ENCODE peak calls at places on chromosomes 2 and 18, in five cellular contexts. E is K562, K is endothelial cell of umbilical vein, I is Panc1, C is prostate gland. V is an unnamed sample.

GRCh38 chr2:217166241-217166640 is 306.4 kb upstream of the TNP1 start:
- DNase-seq in C (no peak), E (peak; percentile 18), I (peak; percentile 1), K (peak; percentile 58), V (no peak)

GRCh38 chr2:201471732-201472395 is 20.3 kb downstream of the STRADB start:
- DNase-seq in I (no peak), E (no peak), C (no peak), K (no peak), V (no peak)

GRCh38 chr18:38563396-38563980 is 997.9 kb upstream of the CELF4 start:
- DNase-seq in E (no peak), C (no peak), K (no peak), I (no peak), V (no peak)

GRCh38 chr2:186595219-186595618 is 5.4 kb downstream of the ITGAV start:
- DNase-seq in E (peak; percentile 21), I (no peak), K (peak; percentile 81), C (no peak), V (no peak)

GRCh38 chr2:219459460-219460311 is 25.0 kb downstream of the SPEG start:
- DNase-seq in E (peak; percentile 72), I (peak; percentile 59), K (peak; percentile 38), C (peak; percentile 31), V (no peak)

GRCh38 chr18:2855560-2856350 is 8.9 kb downstream of the EMILIN2 start:
- DNase-seq in C (no peak), K (no peak), I (no peak), E (no peak), V (no peak)

GRCh38 chr2:19893520-19894134 is 8.2 kb downstream of the TTC32 start:
- DNase-seq in K (no peak), I (no peak), E (no peak), C (no peak), V (no peak)

GRCh38 chr2:164205347-164205746 is 415.9 kb downstream of the GRB14 start:
- DNase-seq in C (no peak), K (no peak), I (no peak), E (no peak), V (no peak)

GRCh38 chr2:7111626-7112025 is 194.4 kb downstream of the RNF144A start:
- DNase-seq in I (no peak), C (no peak), E (no peak), K (no peak), V (no peak)

GRCh38 chr2:142426064-142426463 is 295.2 kb upstream of the LRP1B start:
- DNase-seq in C (no peak), E (no peak), K (no peak), I (no peak), V (no peak)

GRCh38 chr2:99216096-99216495 is 35.1 kb downstream of the MRPL30 start:
- DNase-seq in K (no peak), E (no peak), I (no peak), C (no peak), V (no peak)

GRCh38 chr2:239724194-239724849 is 300.8 kb downstream of the NDUFA10 start:
- DNase-seq in I (no peak), K (no peak), C (no peak), E (no peak), V (no peak)

GRCh38 chr2:21443494-21444105 is 319.8 kb downstream of the TDRD15 start:
- DNase-seq in E (no peak), K (no peak), C (no peak), I (no peak), V (no peak)

GRCh38 chr18:63444567-63444966 is 22.3 kb upstream of the VPS4B start:
- DNase-seq in E (no peak), K (no peak), C (no peak), I (no peak), V (peak; percentile 95)

GRCh38 chr2:237593036-237593435 is 2.5 kb upstream of the RAB17 start:
- DNase-seq in I (no peak), K (no peak), E (no peak), C (no peak), V (no peak)

GRCh38 chr2:226413498-226414130 is 386.0 kb downstream of the IRS1 start:
- DNase-seq in E (no peak), C (no peak), K (no peak), I (no peak), V (no peak)

GRCh38 chr2:237864940-237865622 is 5.7 kb downstream of the RAMP1 start:
- DNase-seq in E (no peak), I (no peak), C (peak; percentile 45), K (no peak), V (no peak)

GRCh38 chr18:6411367-6411766 is 3.3 kb downstream of the L3MBTL4 start:
- DNase-seq in K (no peak), C (no peak), I (no peak), E (no peak), V (no peak)

GRCh38 chr2:42474765-42475454 is 18.9 kb downstream of the KCNG3 start:
- DNase-seq in C (no peak), K (no peak), I (no peak), E (no peak), V (no peak)

GRCh38 chr2:196136151-196136550 is 35.2 kb downstream of the STK17B start:
- DNase-seq in I (no peak), K (no peak), E (no peak), C (no peak), V (no peak)

GRCh38 chr2:28338046-28338753 is 54.5 kb upstream of the FOSL2 start:
- DNase-seq in E (no peak), I (no peak), C (peak; percentile 53), K (peak; percentile 81), V (no peak)

GRCh38 chr2:88933980-88934379 is 242.5 kb downstream of the RPIA start:
- DNase-seq in E (no peak), K (peak; percentile 6), C (no peak), I (no peak), V (peak; percentile 4)

GRCh38 chr2:188023035-188023434 is 268.6 kb upstream of the GULP1 start:
- DNase-seq in I (no peak), K (no peak), C (no peak), E (no peak), V (no peak)

GRCh38 chr2:204664708-204665121 is 119.4 kb downstream of the PARD3B start:
- DNase-seq in K (peak; percentile 51), C (no peak), E (no peak), I (no peak), V (no peak)

GRCh38 chr18:13437801-13438506 is 219.4 kb downstream of the LDLRAD4 start:
- DNase-seq in I (no peak), E (no peak), K (no peak), C (no peak), V (no peak)

GRCh38 chr2:26462511-26463251 is 15.2 kb downstream of the OTOF start:
- DNase-seq in E (peak; percentile 74), C (no peak), K (peak; percentile 46), I (no peak), V (peak; percentile 36)

GRCh38 chr2:190615555-190616200 is 33.2 kb upstream of the NAB1 start:
- DNase-seq in E (no peak), K (no peak), C (no peak), I (no peak), V (no peak)

GRCh38 chr2:101038455-101039255 is 36.6 kb downstream of the RPL31 start:
- DNase-seq in C (no peak), K (peak; percentile 29), I (no peak), E (peak; percentile 29), V (peak; percentile 77)

GRCh38 chr2:223297788-223298187 is 245.8 kb downstream of the KCNE4 start:
- DNase-seq in C (no peak), E (no peak), K (no peak), I (no peak), V (no peak)

GRCh38 chr2:145740302-145740701 is 1220.4 kb upstream of the ZEB2 start:
- DNase-seq in E (no peak), I (no peak), C (no peak), K (peak; percentile 66), V (no peak)

GRCh38 chr2:61677306-61677705 is 139.2 kb upstream of the XPO1 start:
- DNase-seq in K (no peak), C (no peak), E (no peak), I (no peak), V (no peak)

GRCh38 chr2:196592331-196592911 is 47.1 kb upstream of the CCDC150 start:
- DNase-seq in K (peak; percentile 39), I (no peak), C (peak; percentile 4), E (no peak), V (no peak)

GRCh38 chr2:96374211-96374951 is 38.8 kb downstream of the NCAPH start:
- DNase-seq in E (no peak), I (no peak), K (peak; percentile 79), C (peak; percentile 75), V (no peak)

DNA sequence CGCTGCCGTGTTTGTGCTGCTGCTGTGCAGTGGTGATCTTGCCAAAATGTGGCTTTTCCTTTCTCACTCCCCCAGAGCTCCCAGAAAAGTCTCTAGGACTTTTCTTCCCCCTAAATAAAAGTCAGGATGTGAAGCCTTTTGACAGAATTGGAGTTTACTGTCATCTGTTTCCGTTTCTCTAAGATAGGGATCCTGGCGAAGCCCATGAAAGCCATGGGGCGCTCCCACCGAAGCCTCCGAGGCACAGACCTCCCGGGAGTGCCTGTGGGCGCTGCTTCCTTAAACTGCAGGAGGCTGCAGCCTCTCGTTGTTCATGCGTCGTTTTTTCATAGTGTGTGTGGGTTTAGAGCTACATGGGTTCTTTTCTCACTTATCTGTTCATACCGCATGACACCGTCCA is 56.8 kb downstream of the ASAP2 start:
- DNase-seq in E (no peak), I (no peak), C (no peak), K (peak; percentile 62), V (no peak)
- TF ChIP-seq POLR2AphosphoS5 in E (no peak), I (no peak), C (no peak), K (no peak), V (no peak)

DNA sequence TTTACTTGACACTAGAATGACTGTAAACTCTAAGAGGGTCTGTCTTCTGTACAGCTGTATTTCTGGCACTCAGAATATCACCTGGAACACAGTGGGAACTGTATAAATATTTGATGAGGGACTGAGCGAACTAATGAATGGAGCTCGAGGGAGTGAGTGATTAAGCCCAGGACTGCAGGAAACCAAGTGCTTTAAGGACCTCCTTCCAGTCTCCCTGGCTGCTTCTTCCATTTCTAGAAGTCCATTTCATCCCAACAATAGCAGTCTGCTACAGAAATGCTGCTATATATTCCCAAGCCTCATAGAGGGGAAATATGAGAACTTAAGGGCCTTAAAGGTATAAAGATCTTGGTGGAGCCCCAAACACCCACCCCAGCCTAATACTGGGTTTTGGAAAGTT is 2.8 kb upstream of the IL1RL2 start:
- DNase-seq in E (no peak), C (no peak), I (no peak), K (no peak), V (no peak)
- H3K27me3 ChIP-seq in E (no peaks in the 10 kb centered on the region), C (no peaks in the 10 kb centered on the region), I (no peaks in the 10 kb centered on the region), K (no peaks in the 10 kb centered on the region), V (no peaks in the 10 kb centered on the region)

GRCh38 chr18:49525981-49526380 is 35.9 kb upstream of the LIPG start:
- DNase-seq in E (no peak), K (no peak), I (no peak), C (no peak), V (no peak)
- TF ChIP-seq POLR2AphosphoS5 in E (no peak), K (no peak), I (no peak), C (no peak), V (no peak)

GRCh38 chr2:136119717-136120675 is 2.0 kb upstream of the CXCR4 start:
- DNase-seq in K (no peak), C (no peak), E (no peak), I (no peak), V (no peak)

GRCh38 chr2:136116813-136117390 is 1.0 kb downstream of the CXCR4 start:
- DNase-seq in I (no peak), E (no peak), K (no peak), C (no peak), V (peak; percentile 70)

GRCh38 chr2:136117391-136117841 is 533 bp downstream of the CXCR4 start:
- DNase-seq in I (no peak), E (peak; percentile 28), K (peak; percentile 52), C (no peak), V (no peak)

GRCh38 chr2:136118819-136119716 is 1.1 kb upstream of the CXCR4 start:
- DNase-seq in I (no peak), K (no peak), E (peak; percentile 55), C (peak; percentile 32), V (no peak)

GRCh38 chr2:136117909-136118818 is at the start of gene CXCR4:
- DNase-seq in K (peak; percentile 52), C (peak; percentile 39), I (no peak), E (peak; percentile 87), V (peak; percentile 84)
- H3K27me3 ChIP-seq in K (peaks cover 48% of the 10 kb centered on the region), C (no peaks in the 10 kb centered on the region), I (peaks cover 59% of the 10 kb centered on the region), E (peaks cover 32% of the 10 kb centered on the region), V (no peaks in the 10 kb centered on the region)